ENCODE peak calls at places on chromosomes 6 and 20, in ten cellular contexts. One of them, this sample, is unnamed. For H3K9me3, the result is how much of the 10 kb centered on the place peaks cover.

GRCh38 chr20:8020314-8021079 is 936 bp upstream of the TMX4 start:
- DNase-seq in mammary epithelial cell: peak
- DNase-seq in testis: no peak
- DNase-seq in AG04450: no peak
- DNase-seq in tibial nerve: no peak
- DNase-seq in upper lobe of left lung: no peak
- DNase-seq in adrenal gland: no peak
- DNase-seq in esophagus squamous epithelium: no peak
- DNase-seq in breast epithelium: no peak
- DNase-seq in IMR-90: no peak
- DNase-seq in this sample: no peak

GRCh38 chr6:95815389-95816056 is 200.3 kb upstream of the FUT9 start:
- DNase-seq in mammary epithelial cell: no peak
- DNase-seq in testis: peak
- DNase-seq in AG04450: no peak
- DNase-seq in tibial nerve: no peak
- DNase-seq in upper lobe of left lung: no peak
- DNase-seq in adrenal gland: no peak
- DNase-seq in esophagus squamous epithelium: no peak
- DNase-seq in breast epithelium: no peak
- DNase-seq in IMR-90: no peak
- DNase-seq in this sample: no peak

GRCh38 chr6:4355241-4355640 is 219.9 kb upstream of the ECI2 start:
- DNase-seq in mammary epithelial cell: peak
- DNase-seq in testis: no peak
- DNase-seq in AG04450: no peak
- DNase-seq in tibial nerve: no peak
- DNase-seq in upper lobe of left lung: no peak
- DNase-seq in adrenal gland: peak
- DNase-seq in esophagus squamous epithelium: no peak
- DNase-seq in breast epithelium: no peak
- DNase-seq in IMR-90: peak
- DNase-seq in this sample: no peak

GRCh38 chr6:17721671-17722070 is 14.9 kb upstream of the NUP153 start:
- DNase-seq in mammary epithelial cell: no peak
- DNase-seq in testis: no peak
- DNase-seq in AG04450: no peak
- DNase-seq in tibial nerve: no peak
- DNase-seq in upper lobe of left lung: no peak
- DNase-seq in adrenal gland: no peak
- DNase-seq in esophagus squamous epithelium: no peak
- DNase-seq in breast epithelium: no peak
- DNase-seq in IMR-90: no peak
- DNase-seq in this sample: no peak

GRCh38 chr6:133166706-133167105 is 74.5 kb upstream of the EYA4 start:
- DNase-seq in mammary epithelial cell: no peak
- DNase-seq in testis: no peak
- DNase-seq in AG04450: no peak
- DNase-seq in tibial nerve: no peak
- DNase-seq in upper lobe of left lung: no peak
- DNase-seq in adrenal gland: no peak
- DNase-seq in esophagus squamous epithelium: no peak
- DNase-seq in breast epithelium: no peak
- DNase-seq in IMR-90: peak
- DNase-seq in this sample: no peak

GRCh38 chr6:47713200-47713599 is 14.8 kb downstream of the ADGRF4 start:
- DNase-seq in mammary epithelial cell: no peak
- DNase-seq in testis: no peak
- DNase-seq in AG04450: no peak
- DNase-seq in tibial nerve: no peak
- DNase-seq in upper lobe of left lung: no peak
- DNase-seq in adrenal gland: no peak
- DNase-seq in esophagus squamous epithelium: no peak
- DNase-seq in breast epithelium: no peak
- DNase-seq in IMR-90: no peak
- DNase-seq in this sample: no peak

GRCh38 chr6:113907107-113907506 is 50.0 kb downstream of the MARCKS start:
- DNase-seq in mammary epithelial cell: no peak
- DNase-seq in testis: no peak
- DNase-seq in AG04450: no peak
- DNase-seq in tibial nerve: no peak
- DNase-seq in upper lobe of left lung: no peak
- DNase-seq in adrenal gland: no peak
- DNase-seq in esophagus squamous epithelium: no peak
- DNase-seq in breast epithelium: no peak
- DNase-seq in IMR-90: no peak
- DNase-seq in this sample: no peak

GRCh38 chr20:61913423-61914225 is 152.1 kb downstream of the TAF4 start:
- DNase-seq in mammary epithelial cell: no peak
- DNase-seq in testis: no peak
- DNase-seq in AG04450: no peak
- DNase-seq in tibial nerve: no peak
- DNase-seq in upper lobe of left lung: no peak
- DNase-seq in adrenal gland: no peak
- DNase-seq in esophagus squamous epithelium: no peak
- DNase-seq in breast epithelium: no peak
- DNase-seq in IMR-90: no peak
- DNase-seq in this sample: no peak

GRCh38 chr20:44885392-44886275 is at the start of gene YWHAB:
- DNase-seq in mammary epithelial cell: peak
- DNase-seq in testis: peak
- DNase-seq in AG04450: peak
- DNase-seq in tibial nerve: peak
- DNase-seq in upper lobe of left lung: peak
- DNase-seq in adrenal gland: peak
- DNase-seq in esophagus squamous epithelium: peak
- DNase-seq in breast epithelium: peak
- DNase-seq in IMR-90: peak
- DNase-seq in this sample: peak

GRCh38 chr6:39929733-39930461 is 4.4 kb downstream of the MOCS1 start:
- DNase-seq in mammary epithelial cell: no peak
- DNase-seq in testis: no peak
- DNase-seq in AG04450: no peak
- DNase-seq in tibial nerve: no peak
- DNase-seq in upper lobe of left lung: no peak
- DNase-seq in adrenal gland: peak
- DNase-seq in esophagus squamous epithelium: no peak
- DNase-seq in breast epithelium: no peak
- DNase-seq in IMR-90: peak
- DNase-seq in this sample: no peak

GRCh38 chr6:45049188-45049843 is 278.8 kb upstream of the RUNX2 start:
- DNase-seq in mammary epithelial cell: peak
- DNase-seq in testis: no peak
- DNase-seq in AG04450: no peak
- DNase-seq in tibial nerve: no peak
- DNase-seq in upper lobe of left lung: no peak
- DNase-seq in adrenal gland: no peak
- DNase-seq in esophagus squamous epithelium: no peak
- DNase-seq in breast epithelium: no peak
- DNase-seq in IMR-90: peak
- DNase-seq in this sample: no peak

GRCh38 chr6:110484321-110484720 is 7.9 kb upstream of the SLC22A16 start:
- DNase-seq in mammary epithelial cell: peak
- DNase-seq in testis: no peak
- DNase-seq in AG04450: no peak
- DNase-seq in tibial nerve: no peak
- DNase-seq in upper lobe of left lung: no peak
- DNase-seq in adrenal gland: no peak
- DNase-seq in esophagus squamous epithelium: no peak
- DNase-seq in breast epithelium: no peak
- DNase-seq in IMR-90: no peak
- DNase-seq in this sample: no peak

GRCh38 chr6:89321571-89321970 is 6.5 kb upstream of the GABRR2 start:
- DNase-seq in mammary epithelial cell: no peak
- DNase-seq in testis: no peak
- DNase-seq in AG04450: no peak
- DNase-seq in tibial nerve: no peak
- DNase-seq in upper lobe of left lung: no peak
- DNase-seq in adrenal gland: peak
- DNase-seq in esophagus squamous epithelium: no peak
- DNase-seq in breast epithelium: no peak
- DNase-seq in IMR-90: no peak
- DNase-seq in this sample: no peak

GRCh38 chr6:89321131-89321530 is 6.0 kb upstream of the GABRR2 start:
- DNase-seq in mammary epithelial cell: no peak
- DNase-seq in testis: no peak
- DNase-seq in AG04450: no peak
- DNase-seq in tibial nerve: no peak
- DNase-seq in upper lobe of left lung: no peak
- DNase-seq in adrenal gland: no peak
- DNase-seq in esophagus squamous epithelium: no peak
- DNase-seq in breast epithelium: no peak
- DNase-seq in IMR-90: no peak
- DNase-seq in this sample: no peak

GRCh38 chr6:89317067-89317466 is 2.0 kb upstream of the GABRR2 start:
- DNase-seq in mammary epithelial cell: no peak
- DNase-seq in testis: no peak
- DNase-seq in AG04450: no peak
- DNase-seq in tibial nerve: no peak
- DNase-seq in upper lobe of left lung: no peak
- DNase-seq in adrenal gland: no peak
- DNase-seq in esophagus squamous epithelium: no peak
- DNase-seq in breast epithelium: no peak
- DNase-seq in IMR-90: no peak
- DNase-seq in this sample: no peak

GRCh38 chr6:89323461-89324098 is 8.5 kb upstream of the GABRR2 start:
- DNase-seq in mammary epithelial cell: no peak
- DNase-seq in testis: no peak
- DNase-seq in AG04450: no peak
- DNase-seq in tibial nerve: no peak
- DNase-seq in upper lobe of left lung: no peak
- DNase-seq in adrenal gland: no peak
- DNase-seq in esophagus squamous epithelium: no peak
- DNase-seq in breast epithelium: no peak
- DNase-seq in IMR-90: peak
- DNase-seq in this sample: no peak

DNA sequence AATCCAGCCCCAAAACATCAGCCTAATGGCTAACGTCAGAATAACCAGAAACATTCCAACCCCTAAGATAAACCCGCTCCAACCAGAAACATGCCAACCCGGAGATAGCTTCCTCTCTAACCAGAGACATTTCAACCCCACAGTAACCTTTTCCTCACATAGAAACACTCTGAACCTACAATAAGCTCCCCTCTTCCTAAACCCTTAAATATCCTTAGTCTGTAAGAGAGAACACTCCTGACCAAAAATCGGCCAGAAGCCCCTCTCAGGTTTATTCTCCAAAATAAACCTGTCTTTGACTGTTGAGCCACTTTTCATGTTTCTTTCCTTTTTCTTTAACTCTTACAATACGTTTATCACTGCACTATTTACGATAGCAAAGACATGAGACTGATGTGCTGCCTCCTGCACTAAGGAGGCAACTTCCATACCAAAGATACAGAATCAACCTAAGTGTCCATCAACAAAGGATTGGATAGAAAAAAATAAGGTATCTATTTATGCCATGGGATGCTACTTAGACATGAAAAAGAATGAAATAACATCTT is 5.0 kb upstream of the GABRR2 start:
- DNase-seq in mammary epithelial cell: no peak
- DNase-seq in testis: no peak
- DNase-seq in AG04450: no peak
- DNase-seq in tibial nerve: no peak
- DNase-seq in upper lobe of left lung: no peak
- DNase-seq in adrenal gland: no peak
- DNase-seq in esophagus squamous epithelium: no peak
- DNase-seq in breast epithelium: no peak
- DNase-seq in IMR-90: no peak
- DNase-seq in this sample: no peak
- H3K27ac ChIP-seq in mammary epithelial cell: no peak
- H3K27ac ChIP-seq in testis: no peak
- H3K27ac ChIP-seq in AG04450: no peak
- H3K27ac ChIP-seq in tibial nerve: no peak
- H3K27ac ChIP-seq in upper lobe of left lung: no peak
- H3K27ac ChIP-seq in adrenal gland: no peak
- H3K27ac ChIP-seq in esophagus squamous epithelium: no peak
- H3K27ac ChIP-seq in breast epithelium: no peak
- H3K27ac ChIP-seq in IMR-90: no peak
- H3K27ac ChIP-seq in this sample: no peak

GRCh38 chr6:136208783-136209182 is 41.3 kb downstream of the MTFR2 start:
- DNase-seq in mammary epithelial cell: no peak
- DNase-seq in testis: no peak
- DNase-seq in AG04450: no peak
- DNase-seq in tibial nerve: no peak
- DNase-seq in upper lobe of left lung: no peak
- DNase-seq in adrenal gland: no peak
- DNase-seq in esophagus squamous epithelium: no peak
- DNase-seq in breast epithelium: no peak
- DNase-seq in IMR-90: no peak
- DNase-seq in this sample: no peak
- TF ChIP-seq CTCF in mammary epithelial cell: no peak
- TF ChIP-seq CTCF in testis: no peak
- TF ChIP-seq CTCF in AG04450: no peak
- TF ChIP-seq CTCF in tibial nerve: no peak
- TF ChIP-seq CTCF in upper lobe of left lung: no peak
- TF ChIP-seq CTCF in adrenal gland: no peak
- TF ChIP-seq CTCF in esophagus squamous epithelium: no peak
- TF ChIP-seq CTCF in breast epithelium: no peak
- TF ChIP-seq CTCF in IMR-90: no peak
- TF ChIP-seq CTCF in this sample: no peak

GRCh38 chr20:55881204-55881603 is 124.1 kb downstream of the CBLN4 start:
- DNase-seq in mammary epithelial cell: no peak
- DNase-seq in testis: no peak
- DNase-seq in AG04450: no peak
- DNase-seq in tibial nerve: no peak
- DNase-seq in upper lobe of left lung: no peak
- DNase-seq in adrenal gland: no peak
- DNase-seq in esophagus squamous epithelium: no peak
- DNase-seq in breast epithelium: no peak
- DNase-seq in IMR-90: no peak
- DNase-seq in this sample: no peak

GRCh38 chr20:55880361-55880760 is 125.0 kb downstream of the CBLN4 start:
- DNase-seq in mammary epithelial cell: no peak
- DNase-seq in testis: no peak
- DNase-seq in AG04450: no peak
- DNase-seq in tibial nerve: no peak
- DNase-seq in upper lobe of left lung: no peak
- DNase-seq in adrenal gland: no peak
- DNase-seq in esophagus squamous epithelium: no peak
- DNase-seq in breast epithelium: peak
- DNase-seq in IMR-90: no peak
- DNase-seq in this sample: no peak

GRCh38 chr20:55882922-55883321 is 122.4 kb downstream of the CBLN4 start:
- DNase-seq in mammary epithelial cell: no peak
- DNase-seq in testis: no peak
- DNase-seq in AG04450: no peak
- DNase-seq in tibial nerve: no peak
- DNase-seq in upper lobe of left lung: no peak
- DNase-seq in adrenal gland: no peak
- DNase-seq in esophagus squamous epithelium: no peak
- DNase-seq in breast epithelium: no peak
- DNase-seq in IMR-90: no peak
- DNase-seq in this sample: no peak

GRCh38 chr20:55882286-55882685 is 123.0 kb downstream of the CBLN4 start:
- DNase-seq in mammary epithelial cell: no peak
- DNase-seq in testis: no peak
- DNase-seq in AG04450: no peak
- DNase-seq in tibial nerve: no peak
- DNase-seq in upper lobe of left lung: no peak
- DNase-seq in adrenal gland: no peak
- DNase-seq in esophagus squamous epithelium: no peak
- DNase-seq in breast epithelium: no peak
- DNase-seq in IMR-90: no peak
- DNase-seq in this sample: no peak
- H3K9me3 ChIP-seq in mammary epithelial cell: under half
- H3K9me3 ChIP-seq in testis: under half
- H3K9me3 ChIP-seq in AG04450: under half
- H3K9me3 ChIP-seq in tibial nerve: under half
- H3K9me3 ChIP-seq in upper lobe of left lung: under half
- H3K9me3 ChIP-seq in adrenal gland: under half
- H3K9me3 ChIP-seq in esophagus squamous epithelium: under half
- H3K9me3 ChIP-seq in breast epithelium: under half
- H3K9me3 ChIP-seq in IMR-90: under half
- H3K9me3 ChIP-seq in this sample: under half

GRCh38 chr6:30748301-30748769 is 4.0 kb upstream of the IER3 start:
- DNase-seq in mammary epithelial cell: peak
- DNase-seq in testis: no peak
- DNase-seq in AG04450: no peak
- DNase-seq in tibial nerve: no peak
- DNase-seq in upper lobe of left lung: no peak
- DNase-seq in adrenal gland: no peak
- DNase-seq in esophagus squamous epithelium: no peak
- DNase-seq in breast epithelium: no peak
- DNase-seq in IMR-90: peak
- DNase-seq in this sample: no peak
- H3K27ac ChIP-seq in mammary epithelial cell: peak
- H3K27ac ChIP-seq in testis: no peak
- H3K27ac ChIP-seq in AG04450: peak
- H3K27ac ChIP-seq in tibial nerve: no peak
- H3K27ac ChIP-seq in upper lobe of left lung: peak
- H3K27ac ChIP-seq in adrenal gland: no peak
- H3K27ac ChIP-seq in esophagus squamous epithelium: peak
- H3K27ac ChIP-seq in breast epithelium: peak
- H3K27ac ChIP-seq in IMR-90: peak
- H3K27ac ChIP-seq in this sample: no peak